ENCODE peak calls at places on chromosomes 13 and 19, in five cellular contexts. L is HFF-Myc, R is left ventricle myocardium inferior, H is AG10803, K is activated B cell treated with CpG ODN at 0.5 μM for 24 hours. F is an unnamed sample.

GRCh38 chr13:40058757-40059236 is 403.3 kb downstream of the COG6 start:
- DNase-seq in K (no peak), L (no peak), R (no peak), H (no peak), F (no peak)

GRCh38 chr13:47258384-47258783 is 361.5 kb upstream of the HTR2A start:
- DNase-seq in H (peak; percentile 20), L (no peak), K (no peak), R (no peak), F (no peak)

GRCh38 chr19:43901395-43902390 is 33.4 kb downstream of the ZNF45 start:
- DNase-seq in L (peak; percentile 63), H (peak; percentile 86), K (peak; percentile 62), R (peak; percentile 82), F (peak; percentile 57)

GRCh38 chr13:35208587-35208986 is 266.5 kb downstream of the NBEA start:
- DNase-seq in R (no peak), L (no peak), K (no peak), H (no peak), F (no peak)

GRCh38 chr19:41323430-41324125 is 13.6 kb downstream of the CCDC97 start:
- DNase-seq in R (peak; percentile 62), K (no peak), H (peak; percentile 97), L (peak; percentile 88), F (peak; percentile 95)

GRCh38 chr13:40221460-40222201 is 444.8 kb downstream of the FOXO1 start:
- DNase-seq in L (no peak), R (no peak), H (peak; percentile 37), K (no peak), F (no peak)

GRCh38 chr19:33143897-33144405 is 12.0 kb downstream of the WDR88 start:
- DNase-seq in K (peak; percentile 38), H (peak; percentile 38), R (peak; percentile 49), L (no peak), F (no peak)

GRCh38 chr13:73334459-73334858 is 275.7 kb downstream of the KLF5 start:
- DNase-seq in H (peak; percentile 9), R (no peak), L (no peak), K (no peak), F (no peak)

GRCh38 chr19:50266896-50267295 is 62.3 kb downstream of the KCNC3 start:
- DNase-seq in R (no peak), K (no peak), L (no peak), H (no peak), F (no peak)

GRCh38 chr13:39603424-39603947 is 493 bp upstream of the LHFPL6 start:
- DNase-seq in K (no peak), L (no peak), H (peak; percentile 29), R (no peak), F (no peak)

GRCh38 chr19:39474139-39474620 is 6.5 kb upstream of the TIMM50 start:
- DNase-seq in K (peak; percentile 71), L (no peak), R (peak; percentile 58), H (peak; percentile 19), F (no peak)

GRCh38 chr13:95784891-95785290 is 108.0 kb downstream of the DNAJC3 start:
- DNase-seq in R (no peak), K (no peak), L (no peak), H (peak; percentile 18), F (no peak)

GRCh38 chr19:38210458-38210987 is 13.5 kb downstream of the DPF1 start:
- DNase-seq in H (no peak), R (peak; percentile 74), K (no peak), L (no peak), F (no peak)

GRCh38 chr19:3606174-3606689 is 443 bp downstream of the TBXA2R start:
- DNase-seq in L (no peak), H (no peak), R (no peak), K (no peak), F (no peak)

GRCh38 chr13:26785845-26786630 is 25.5 kb upstream of the GPR12 start:
- DNase-seq in K (peak; percentile 50), L (peak; percentile 2), R (no peak), H (peak; percentile 1), F (no peak)

GRCh38 chr13:33388254-33388998 is 102.9 kb upstream of the STARD13 start:
- DNase-seq in H (peak; percentile 4), R (no peak), L (no peak), K (no peak), F (no peak)

GRCh38 chr13:101738336-101738735 is 285.9 kb downstream of the ITGBL1 start:
- DNase-seq in R (no peak), H (no peak), K (no peak), L (no peak), F (no peak)

GRCh38 chr13:28527629-28528028 is 32.7 kb upstream of the FLT1 start:
- DNase-seq in L (no peak), K (peak; percentile 48), R (no peak), H (no peak), F (no peak)

GRCh38 chr19:2237869-2238153 is 1.2 kb downstream of the SF3A2 start:
- DNase-seq in R (no peak), L (no peak), H (no peak), K (no peak), F (no peak)

GRCh38 chr19:18167975-18168645 is 5.5 kb upstream of the IFI30 start:
- DNase-seq in H (no peak), K (peak; percentile 52), L (no peak), R (peak; percentile 35), F (no peak)
- TF ChIP-seq CTCF in H (peak; percentile 68), K (peak; percentile 44), L (peak; percentile 79), R (peak; percentile 77), F (peak; percentile 67)

DNA sequence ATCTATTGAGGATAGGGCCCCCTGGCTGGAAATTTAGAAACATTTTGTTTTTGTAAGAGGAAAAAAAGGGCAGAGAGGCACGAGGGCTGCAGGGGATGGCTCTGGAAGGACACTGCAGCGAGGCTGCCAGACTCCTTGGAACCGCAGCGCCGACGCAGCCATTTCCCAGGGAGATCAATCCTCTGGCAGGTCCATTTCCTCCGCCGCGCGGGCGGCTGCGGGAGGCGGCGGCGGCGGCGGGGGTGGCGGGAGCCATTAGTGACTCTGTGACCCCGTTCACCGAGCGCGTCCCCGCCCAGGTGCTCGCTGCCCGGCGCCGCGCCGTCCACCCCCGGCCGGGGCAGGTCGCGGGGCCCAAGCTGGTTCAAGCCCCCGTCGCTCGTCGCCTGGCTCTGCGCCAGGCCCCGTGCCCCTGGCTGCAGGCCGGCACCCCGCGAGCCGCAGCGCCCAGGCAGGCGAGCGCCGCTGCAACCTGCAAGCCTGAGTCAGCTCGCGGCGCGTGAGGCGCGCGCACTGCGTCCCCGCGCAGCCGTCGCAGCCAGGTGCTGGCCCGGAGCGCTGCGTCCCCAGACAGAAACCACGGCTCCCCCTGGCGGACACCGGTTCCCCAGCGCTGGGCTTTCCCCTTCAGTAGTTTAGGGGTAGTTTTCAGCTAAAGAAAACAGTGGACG is 192.6 kb downstream of the KATNAL1 start:
- DNase-seq in R (peak; percentile 89), L (peak; percentile 67), H (peak; percentile 75), K (peak; percentile 89), F (peak; percentile 44)
- TF ChIP-seq CTCF in R (peak; percentile 92), L (peak; percentile 92), H (peak; percentile 84), K (no peak), F (peak; percentile 93)

GRCh38 chr19:13370948-13371347 is 135.3 kb downstream of the CACNA1A start:
- DNase-seq in H (no peak), R (no peak), K (no peak), L (no peak), F (no peak)

GRCh38 chr19:13363235-13363634 is 143.0 kb downstream of the CACNA1A start:
- DNase-seq in L (no peak), R (no peak), K (no peak), H (no peak), F (no peak)

GRCh38 chr19:13363954-13364353 is 142.3 kb downstream of the CACNA1A start:
- DNase-seq in K (no peak), L (no peak), R (no peak), H (no peak), F (no peak)

DNA sequence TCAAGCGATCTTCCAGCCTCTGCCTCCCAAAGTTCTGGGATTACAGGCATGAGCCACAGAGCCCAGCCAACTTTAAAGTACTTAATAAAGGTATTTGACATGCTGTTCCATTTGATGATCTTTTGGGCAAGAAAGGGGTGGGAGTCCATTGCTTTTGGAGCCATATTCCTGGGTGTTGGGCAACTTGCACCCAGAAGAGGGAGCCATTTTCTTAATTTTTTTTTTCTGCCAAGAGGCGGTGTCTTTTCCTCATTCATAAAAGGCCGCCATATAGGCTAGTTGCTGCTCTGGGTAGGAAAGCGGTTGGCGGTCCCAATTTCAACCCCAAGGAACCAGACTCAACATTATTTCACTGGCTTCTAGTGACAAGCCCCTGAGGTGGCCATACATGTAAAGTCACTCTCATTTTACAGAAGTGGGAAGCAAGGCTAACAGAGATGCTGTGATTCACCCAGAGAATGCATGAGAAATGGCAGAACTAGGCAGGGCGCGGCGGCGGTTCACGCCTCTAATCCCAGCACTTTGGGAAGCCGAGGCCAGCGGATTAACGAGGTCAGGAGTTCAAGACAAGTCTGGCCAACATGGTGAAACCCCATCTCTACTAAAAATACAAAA is 139.6 kb downstream of the CACNA1A start:
- DNase-seq in L (peak; percentile 16), K (no peak), H (peak; percentile 25), R (no peak), F (no peak)
- TF ChIP-seq CTCF in L (peak; percentile 53), K (no peak), H (peak; percentile 59), R (peak; percentile 30), F (peak; percentile 49)

DNA sequence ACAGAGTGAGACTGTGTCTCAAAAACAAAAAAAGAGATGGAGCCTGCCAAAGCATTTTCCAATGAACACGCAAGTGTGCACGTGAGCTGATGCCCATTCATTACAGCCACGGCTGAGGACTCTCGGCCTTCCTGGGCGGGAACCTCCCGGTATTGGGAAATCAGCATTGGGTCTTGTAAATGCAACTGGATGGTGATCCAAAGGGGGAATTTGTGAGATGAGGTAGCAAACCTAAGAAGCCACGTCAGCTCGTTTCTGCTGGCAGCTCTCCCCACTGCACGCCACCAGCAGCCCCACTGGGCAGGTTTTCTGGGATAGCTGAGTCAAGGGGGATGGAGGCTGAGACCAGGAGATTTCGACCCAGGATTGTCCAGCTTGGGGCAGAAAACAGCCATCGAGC is 11.5 kb downstream of the C13orf46 start:
- DNase-seq in H (no peak), L (no peak), K (no peak), R (peak; percentile 5), F (no peak)
- TF ChIP-seq CTCF in H (no peak), L (no peak), K (no peak), R (no peak), F (no peak)

GRCh38 chr13:44352202-44352601 is 21.4 kb upstream of the SERP2 start:
- DNase-seq in H (no peak), K (no peak), R (no peak), L (no peak), F (no peak)

GRCh38 chr13:44352671-44353070 is 21.0 kb upstream of the SERP2 start:
- DNase-seq in K (no peak), R (no peak), L (no peak), H (no peak), F (no peak)

GRCh38 chr13:44354322-44354721 is 19.3 kb upstream of the SERP2 start:
- DNase-seq in R (no peak), H (no peak), K (no peak), L (no peak), F (no peak)

GRCh38 chr13:44354884-44355283 is 18.7 kb upstream of the SERP2 start:
- DNase-seq in K (no peak), R (no peak), L (no peak), H (no peak), F (no peak)

DNA sequence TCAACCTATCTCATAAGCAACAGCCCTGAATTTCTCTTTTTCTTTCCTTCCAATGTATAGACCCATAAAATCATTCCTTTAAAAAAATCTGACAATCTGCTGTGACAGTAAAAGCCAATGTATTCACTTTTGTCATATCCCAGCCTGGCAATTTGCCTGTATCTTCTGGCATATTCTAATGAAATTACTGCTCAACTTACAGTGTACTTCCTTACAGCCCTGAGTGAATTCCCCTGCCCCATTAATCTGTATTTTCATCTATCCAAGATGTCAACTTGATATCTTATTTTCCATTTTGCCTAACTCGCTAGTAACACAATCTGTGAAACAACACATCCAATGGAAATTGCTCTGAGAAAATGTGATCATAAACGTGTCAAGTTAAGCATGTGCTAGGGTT is 18.0 kb upstream of the SERP2 start:
- DNase-seq in K (no peak), L (no peak), R (no peak), H (no peak), F (no peak)
- TF ChIP-seq CTCF in K (no peak), L (no peak), R (no peak), H (no peak), F (no peak)